ENCODE peak calls at places on chromosomes 2 and 18, in ten cellular contexts. Z is uterus; V is CD4-positive, alpha-beta memory T cell; K is lower lobe of right lung; N is hepatocyte; Y is MM.1S; S is CD4-positive, CD25-positive, alpha-beta regulatory T cell; A is aorta; J is transverse colon; I is IMR-90. H is an unnamed sample. For H3K4me1, the result is how much of the 10 kb centered on the place peaks cover.

GRCh38 chr2:81481242-81481993 is 1176.9 kb upstream of the LRRTM1 start:
- DNase-seq in Z (no peak), V (no peak), K (peak), N (no peak), Y (no peak), S (no peak), A (no peak), J (no peak), I (no peak), H (no peak)

GRCh38 chr2:196453613-196454047 is 185.9 kb upstream of the CCDC150 start:
- DNase-seq in Z (no peak), V (peak), K (no peak), N (peak), Y (peak), S (peak), A (no peak), J (peak), I (peak), H (no peak)

GRCh38 chr2:198546091-198546490 is 741.7 kb downstream of the PLCL1 start:
- DNase-seq in Z (no peak), V (no peak), K (no peak), N (no peak), Y (no peak), S (no peak), A (no peak), J (no peak), I (no peak), H (no peak)

GRCh38 chr2:183027443-183027842 is 10.8 kb downstream of the NCKAP1 start:
- DNase-seq in Z (no peak), V (no peak), K (no peak), N (no peak), Y (no peak), S (no peak), A (no peak), J (no peak), I (no peak), H (no peak)

GRCh38 chr2:128421286-128421685 is 102.6 kb upstream of the HS6ST1 start:
- DNase-seq in Z (no peak), V (no peak), K (no peak), N (no peak), Y (no peak), S (no peak), A (no peak), J (no peak), I (no peak), H (no peak)

GRCh38 chr2:237281900-237282306 is 132.1 kb downstream of the COL6A3 start:
- DNase-seq in Z (no peak), V (no peak), K (no peak), N (peak), Y (no peak), S (no peak), A (no peak), J (no peak), I (peak), H (no peak)

GRCh38 chr2:59585657-59586056 is 967.8 kb downstream of the BCL11A start:
- DNase-seq in Z (no peak), V (no peak), K (no peak), N (peak), Y (no peak), S (no peak), A (no peak), J (peak), I (no peak), H (no peak)

GRCh38 chr18:73168171-73168570 is 300.4 kb upstream of the NETO1 start:
- DNase-seq in Z (no peak), V (no peak), K (no peak), N (no peak), Y (no peak), S (no peak), A (no peak), J (no peak), I (no peak), H (no peak)

GRCh38 chr2:108612153-108612513 is 77.9 kb downstream of the LIMS1 start:
- DNase-seq in Z (no peak), V (peak), K (peak), N (no peak), Y (peak), S (peak), A (no peak), J (peak), I (peak), H (no peak)

GRCh38 chr18:68234115-68234514 is 480.8 kb downstream of the TMX3 start:
- DNase-seq in Z (no peak), V (no peak), K (no peak), N (no peak), Y (no peak), S (no peak), A (no peak), J (no peak), I (peak), H (no peak)

GRCh38 chr2:209380278-209380677 is 43.6 kb upstream of the MAP2 start:
- DNase-seq in Z (no peak), V (no peak), K (no peak), N (no peak), Y (peak), S (no peak), A (no peak), J (no peak), I (no peak), H (no peak)

GRCh38 chr18:48022531-48023330 is 92.3 kb upstream of the SMAD2 start:
- DNase-seq in Z (no peak), V (peak), K (no peak), N (peak), Y (peak), S (peak), A (no peak), J (no peak), I (peak), H (no peak)

GRCh38 chr2:159076233-159076632 is 107.8 kb downstream of the TANC1 start:
- DNase-seq in Z (no peak), V (no peak), K (no peak), N (no peak), Y (no peak), S (no peak), A (no peak), J (no peak), I (peak), H (no peak)

GRCh38 chr18:65751145-65752085 is 603 bp downstream of the CDH7 start:
- DNase-seq in Z (no peak), V (no peak), K (peak), N (peak), Y (no peak), S (no peak), A (peak), J (no peak), I (no peak), H (peak)

GRCh38 chr18:65749881-65750280 is 931 bp upstream of the CDH7 start:
- DNase-seq in Z (no peak), V (no peak), K (no peak), N (no peak), Y (no peak), S (no peak), A (no peak), J (no peak), I (no peak), H (no peak)

GRCh38 chr18:65748321-65748720 is 2.5 kb upstream of the CDH7 start:
- DNase-seq in Z (no peak), V (no peak), K (no peak), N (no peak), Y (no peak), S (no peak), A (no peak), J (no peak), I (no peak), H (no peak)

GRCh38 chr18:65752625-65753325 is 2.0 kb downstream of the CDH7 start:
- DNase-seq in Z (no peak), V (no peak), K (no peak), N (no peak), Y (no peak), S (no peak), A (no peak), J (no peak), I (no peak), H (no peak)

DNA sequence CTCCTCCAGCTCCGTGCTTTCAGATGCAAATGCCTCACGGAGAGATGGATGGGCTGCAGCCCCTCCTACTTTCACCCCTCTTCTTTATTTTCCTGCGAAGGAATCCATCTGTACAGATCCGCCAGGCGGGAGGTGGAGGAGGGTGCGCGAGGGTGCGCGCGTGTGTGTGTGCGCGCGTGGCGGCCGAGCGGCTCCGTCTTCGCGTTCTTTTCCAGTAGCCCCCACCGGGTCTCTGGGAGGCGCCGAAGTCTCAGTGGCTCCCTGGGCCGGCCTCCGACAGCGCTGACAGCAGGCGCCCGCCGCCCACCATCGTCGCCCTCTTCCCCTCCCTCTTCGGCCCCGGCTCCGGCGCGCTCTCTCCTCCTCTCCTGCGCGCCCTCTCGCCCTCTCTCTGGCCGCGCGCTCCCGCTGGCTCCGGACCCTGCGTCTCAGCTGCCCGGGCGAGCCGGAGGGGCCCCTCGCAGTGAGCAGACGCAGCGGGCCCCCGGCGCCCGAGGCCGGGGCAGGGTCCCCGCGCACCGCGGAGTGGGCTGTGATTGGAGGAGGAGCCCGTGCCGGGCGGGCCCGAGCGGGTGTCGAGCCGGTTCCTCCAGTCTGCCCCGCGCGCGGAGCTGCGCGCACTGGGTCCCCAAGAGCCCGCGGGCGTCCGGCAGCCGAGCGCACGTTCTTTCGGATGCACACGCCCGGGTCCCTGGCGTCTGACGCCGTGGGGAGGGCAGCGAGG is at the start of gene CDH7:
- DNase-seq in Z (no peak), V (no peak), K (peak), N (peak), Y (no peak), S (no peak), A (no peak), J (no peak), I (no peak), H (no peak)
- H3K4me1 ChIP-seq in Z (under half), V (under half), K (under half), N (under half), Y (under half), S (under half), A (under half), J (under half), I (under half), H (under half)

DNA sequence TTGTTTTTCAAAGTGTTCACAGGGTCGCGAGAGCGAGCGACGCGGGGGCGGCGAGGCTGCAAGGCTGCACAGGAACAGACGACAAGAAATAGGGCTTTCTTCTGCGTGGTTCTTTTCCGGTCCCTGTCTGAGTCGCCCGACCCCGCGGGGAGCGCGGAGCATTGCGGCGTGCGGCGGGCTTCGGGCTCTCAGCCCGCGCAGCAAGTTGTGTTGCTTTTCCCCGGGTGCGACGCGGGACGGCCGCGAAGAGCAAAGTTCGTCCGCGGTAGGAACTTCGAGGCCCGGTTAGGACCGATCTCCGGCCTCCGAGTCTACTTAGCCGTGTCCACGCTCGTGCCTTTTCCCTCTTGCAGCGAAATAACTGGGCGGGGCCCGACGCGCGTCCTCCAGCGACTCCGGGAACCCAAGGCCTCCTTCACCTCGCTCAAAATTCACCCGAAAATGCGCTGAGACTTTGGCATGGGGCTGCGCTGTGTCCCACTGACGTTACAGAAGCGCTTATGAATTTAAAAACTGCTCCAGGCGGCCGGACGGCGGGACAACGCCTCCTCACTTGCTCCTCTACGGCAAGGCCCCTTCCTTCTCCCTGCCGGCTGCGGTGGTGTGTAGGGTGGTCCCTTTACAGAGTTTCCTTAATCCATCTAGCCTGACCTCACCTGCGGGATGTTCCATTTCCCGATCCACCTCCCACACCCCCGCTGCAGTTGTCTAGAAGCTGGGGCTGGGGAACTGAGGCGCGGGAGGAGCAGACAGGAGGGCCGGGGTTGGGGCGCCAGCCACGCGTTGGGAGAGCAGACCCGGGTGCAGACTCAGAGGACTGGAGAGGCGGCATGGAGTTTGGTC is 1.5 kb upstream of the BCL2L11 start:
- DNase-seq in Z (peak), V (peak), K (peak), N (peak), Y (no peak), S (peak), A (peak), J (peak), I (no peak), H (no peak)
- H3K27ac ChIP-seq in Z (no peak), V (no peak), K (no peak), N (no peak), Y (peak), S (no peak), A (no peak), J (peak), I (no peak), H (no peak)

DNA sequence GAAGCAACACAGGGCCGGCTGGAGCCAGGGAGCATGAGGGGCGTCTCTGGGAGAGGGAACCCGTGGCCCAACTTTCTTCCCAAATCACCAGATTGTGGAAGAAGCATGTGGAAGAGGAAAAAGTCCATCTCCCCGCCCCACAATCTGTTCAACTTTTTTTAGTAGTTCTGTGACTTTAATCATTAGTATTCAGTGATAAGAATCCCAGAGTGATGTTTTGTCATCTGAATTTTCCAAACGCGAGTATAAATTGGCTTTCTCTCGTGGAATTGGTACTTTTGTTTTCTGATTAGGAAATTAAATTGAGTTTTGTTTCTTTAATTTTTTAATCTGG is 134.9 kb upstream of the EPC2 start:
- DNase-seq in Z (no peak), V (no peak), K (no peak), N (no peak), Y (no peak), S (no peak), A (no peak), J (no peak), I (no peak), H (no peak)
- H3K4me3 ChIP-seq in Z (no peak), V (peak), K (peak), N (no peak), Y (peak), S (peak), A (no peak), J (no peak), I (no peak), H (peak)

DNA sequence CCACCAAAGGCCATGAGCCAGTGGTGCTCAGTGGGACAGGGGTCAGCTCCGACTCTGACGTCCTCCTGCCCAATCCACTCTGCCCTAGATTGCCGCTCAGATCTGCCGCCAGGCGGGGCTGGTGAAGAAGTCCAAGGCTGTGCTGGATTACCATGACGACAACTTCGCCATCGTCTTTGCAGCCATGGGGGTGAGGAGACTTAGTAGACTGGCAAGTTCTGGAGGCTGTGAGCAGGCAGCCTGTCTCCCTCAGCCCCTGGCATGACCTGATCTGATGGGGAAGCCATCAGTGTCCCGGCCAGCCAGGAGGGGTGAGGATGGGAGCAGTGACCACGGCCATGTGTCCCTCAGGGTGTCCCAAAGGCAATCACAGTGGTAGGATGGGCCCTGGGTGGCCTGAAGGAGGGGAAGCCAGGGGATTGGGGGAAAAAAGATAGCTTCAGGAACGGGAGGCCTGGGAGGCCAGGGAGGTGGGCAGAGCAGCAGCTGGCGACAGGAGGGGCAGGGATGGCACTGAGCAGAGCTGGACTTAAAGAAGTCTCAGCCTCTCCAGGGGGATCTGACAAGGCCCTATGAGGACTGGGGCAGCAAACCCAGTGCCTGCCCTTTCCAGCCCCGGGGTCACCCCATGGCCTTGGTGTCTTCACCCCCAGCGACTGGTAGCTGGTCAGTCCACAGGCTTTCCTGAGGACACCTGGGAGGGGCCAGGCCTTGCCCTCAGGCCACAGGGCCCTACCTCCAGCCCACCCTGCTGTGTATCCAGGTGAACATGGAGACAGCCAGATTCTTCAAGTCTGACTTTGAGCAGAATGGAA is 17.4 kb upstream of the ANKRD53 start:
- DNase-seq in Z (no peak), V (no peak), K (no peak), N (peak), Y (no peak), S (no peak), A (no peak), J (no peak), I (no peak), H (no peak)
- H3K4me1 ChIP-seq in Z (under half), V (under half), K (under half), N (under half), Y (under half), S (under half), A (under half), J (under half), I (under half), H (under half)

GRCh38 chr18:9925369-9925768 is 11.6 kb downstream of the VAPA start:
- DNase-seq in Z (no peak), V (no peak), K (no peak), N (no peak), Y (no peak), S (no peak), A (no peak), J (no peak), I (peak), H (no peak)

GRCh38 chr18:9925795-9926194 is 12.0 kb downstream of the VAPA start:
- DNase-seq in Z (no peak), V (no peak), K (no peak), N (no peak), Y (no peak), S (no peak), A (no peak), J (no peak), I (no peak), H (no peak)

GRCh38 chr18:9924371-9924943 is 10.6 kb downstream of the VAPA start:
- DNase-seq in Z (no peak), V (no peak), K (no peak), N (no peak), Y (no peak), S (no peak), A (no peak), J (no peak), I (no peak), H (no peak)

GRCh38 chr18:9919564-9920232 is 5.9 kb downstream of the VAPA start:
- DNase-seq in Z (no peak), V (no peak), K (no peak), N (no peak), Y (no peak), S (no peak), A (no peak), J (no peak), I (no peak), H (no peak)

GRCh38 chr18:9922592-9923308 is 8.9 kb downstream of the VAPA start:
- DNase-seq in Z (no peak), V (no peak), K (no peak), N (no peak), Y (no peak), S (no peak), A (no peak), J (no peak), I (no peak), H (no peak)
- H3K27ac ChIP-seq in Z (no peak), V (no peak), K (no peak), N (no peak), Y (no peak), S (no peak), A (no peak), J (no peak), I (no peak), H (peak)

GRCh38 chr18:25168011-25168410 is 184.0 kb downstream of the ZNF521 start:
- DNase-seq in Z (no peak), V (no peak), K (no peak), N (no peak), Y (no peak), S (no peak), A (no peak), J (no peak), I (no peak), H (no peak)
- H3K4me3 ChIP-seq in Z (no peak), V (no peak), K (no peak), N (no peak), Y (no peak), S (no peak), A (no peak), J (no peak), I (no peak), H (peak)

GRCh38 chr2:240997141-240997855 is 1.1 kb upstream of the SNED1 start:
- DNase-seq in Z (peak), V (no peak), K (peak), N (no peak), Y (no peak), S (peak), A (no peak), J (peak), I (no peak), H (peak)

GRCh38 chr2:240997856-240998705 is at the start of gene SNED1:
- DNase-seq in Z (peak), V (peak), K (peak), N (peak), Y (peak), S (peak), A (peak), J (peak), I (peak), H (peak)

GRCh38 chr2:240995041-240995960 is 3.1 kb upstream of the SNED1 start:
- DNase-seq in Z (no peak), V (no peak), K (peak), N (no peak), Y (no peak), S (no peak), A (no peak), J (no peak), I (no peak), H (peak)

GRCh38 chr2:240996834-240997140 is 1.6 kb upstream of the SNED1 start:
- DNase-seq in Z (no peak), V (no peak), K (peak), N (no peak), Y (no peak), S (no peak), A (no peak), J (no peak), I (no peak), H (peak)

DNA sequence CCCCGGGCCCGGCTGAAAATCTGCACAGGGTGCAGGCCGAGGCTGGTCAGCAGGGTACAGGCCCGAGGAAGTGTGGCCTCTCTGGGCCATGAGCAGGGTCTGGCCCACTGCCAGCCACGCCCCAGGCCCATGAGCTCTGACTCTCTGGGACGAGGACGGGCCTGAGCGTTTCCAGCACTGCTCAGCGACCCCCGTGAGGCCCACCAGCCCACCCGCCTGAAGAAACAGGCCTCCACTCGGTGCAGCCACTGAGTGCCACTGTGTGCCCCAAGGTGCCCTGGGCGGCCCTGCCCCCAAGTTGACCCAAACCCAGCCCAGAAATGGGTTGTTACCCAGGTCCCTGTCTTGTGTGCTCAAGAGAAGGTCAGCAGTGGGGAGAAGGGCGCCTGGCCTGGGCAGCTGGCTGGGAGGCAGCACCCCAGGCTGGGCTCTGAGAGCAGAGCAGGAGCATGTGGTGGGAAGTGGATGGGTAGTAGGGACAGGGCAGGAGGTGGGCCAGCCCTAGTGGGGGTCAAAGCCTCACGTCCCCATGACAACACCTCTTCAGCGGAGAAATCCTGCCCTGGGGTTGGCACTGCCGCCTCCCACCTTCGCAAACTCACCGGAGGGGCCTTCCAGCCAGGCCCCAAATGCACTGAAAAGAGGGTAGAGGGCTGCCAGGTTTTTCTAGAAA is 2.1 kb upstream of the SNED1 start:
- DNase-seq in Z (no peak), V (no peak), K (peak), N (no peak), Y (no peak), S (no peak), A (no peak), J (no peak), I (no peak), H (peak)
- H3K4me1 ChIP-seq in Z (under half), V (under half), K (half or more), N (under half), Y (under half), S (under half), A (under half), J (under half), I (under half), H (half or more)

GRCh38 chr2:12131975-12132374 is 385.5 kb downstream of the LPIN1 start:
- DNase-seq in Z (no peak), V (no peak), K (no peak), N (peak), Y (no peak), S (no peak), A (no peak), J (no peak), I (peak), H (no peak)
- H3K27ac ChIP-seq in Z (peak), V (no peak), K (no peak), N (peak), Y (no peak), S (no peak), A (no peak), J (no peak), I (no peak), H (no peak)

H was measured in psoas muscle.